ENCODE peak calls at places on chromosomes 11 and 22, in seven cellular contexts. I is A549, P is H1, V is endothelial cell of umbilical vein, R is tibial nerve, X is upper lobe of left lung, H is stomach. Y is an unnamed sample.

GRCh38 chr11:42770444-42771065 is 541.2 kb upstream of the API5 start:
- DNase-seq in I (no peak), P (peak), V (peak), R (no peak), X (no peak), H (no peak), Y (no peak)

GRCh38 chr11:79039122-79039521 is 401.7 kb downstream of the TENM4 start:
- DNase-seq in I (no peak), P (no peak), V (no peak), R (no peak), X (no peak), H (no peak), Y (no peak)

GRCh38 chr11:76599041-76600013 is 71.2 kb downstream of the LRRC32 start:
- DNase-seq in I (no peak), P (no peak), V (no peak), R (no peak), X (no peak), H (no peak), Y (no peak)

GRCh38 chr11:3091081-3091845 is 34.0 kb upstream of the CARS1 start:
- DNase-seq in I (no peak), P (no peak), V (no peak), R (no peak), X (no peak), H (no peak), Y (peak)

GRCh38 chr11:127943763-127944162 is 643.6 kb downstream of the ETS1 start:
- DNase-seq in I (no peak), P (no peak), V (no peak), R (no peak), X (no peak), H (no peak), Y (no peak)

GRCh38 chr11:12137938-12138731 is 27.7 kb downstream of the MICAL2 start:
- DNase-seq in I (no peak), P (no peak), V (peak), R (no peak), X (peak), H (no peak), Y (no peak)

GRCh38 chr22:26684173-26684572 is 26.8 kb downstream of the MIAT start:
- DNase-seq in I (no peak), P (no peak), V (no peak), R (no peak), X (no peak), H (no peak), Y (no peak)

GRCh38 chr11:79616392-79616831 is 175.6 kb upstream of the TENM4 start:
- DNase-seq in I (no peak), P (no peak), V (no peak), R (no peak), X (no peak), H (no peak), Y (no peak)

GRCh38 chr11:3906166-3906565 is 50.7 kb downstream of the STIM1 start:
- DNase-seq in I (peak), P (no peak), V (no peak), R (no peak), X (no peak), H (no peak), Y (no peak)

GRCh38 chr11:10896493-10896892 is 38.6 kb upstream of the ZBED5 start:
- DNase-seq in I (no peak), P (no peak), V (no peak), R (no peak), X (no peak), H (no peak), Y (no peak)

GRCh38 chr11:28797536-28797935 is 689.3 kb downstream of the METTL15 start:
- DNase-seq in I (no peak), P (no peak), V (no peak), R (no peak), X (no peak), H (no peak), Y (no peak)

GRCh38 chr11:72421351-72421750 is 13.0 kb downstream of the CLPB start:
- DNase-seq in I (no peak), P (no peak), V (no peak), R (no peak), X (no peak), H (no peak), Y (no peak)

GRCh38 chr11:27860811-27861210 is 160.6 kb upstream of the BDNF start:
- DNase-seq in I (no peak), P (no peak), V (no peak), R (no peak), X (no peak), H (no peak), Y (no peak)

GRCh38 chr11:120135838-120136237 is 2.1 kb downstream of the TRIM29 start:
- DNase-seq in I (no peak), P (no peak), V (no peak), R (peak), X (peak), H (peak), Y (no peak)

GRCh38 chr11:68968306-68969255 is 12.2 kb downstream of the MRGPRD start:
- DNase-seq in I (no peak), P (no peak), V (no peak), R (no peak), X (no peak), H (no peak), Y (no peak)

GRCh38 chr11:68843703-68844312 is 2.1 kb upstream of the CPT1A start:
- DNase-seq in I (no peak), P (peak), V (no peak), R (no peak), X (peak), H (peak), Y (peak)

GRCh38 chr22:44574057-44574456 is 76.0 kb upstream of the RTL6 start:
- DNase-seq in I (peak), P (no peak), V (peak), R (no peak), X (peak), H (peak), Y (no peak)

GRCh38 chr11:122509899-122510298 is 145.6 kb upstream of the UBASH3B start:
- DNase-seq in I (no peak), P (no peak), V (no peak), R (no peak), X (no peak), H (no peak), Y (no peak)

GRCh38 chr22:29340566-29340965 is 25.1 kb upstream of the RASL10A start:
- DNase-seq in I (no peak), P (no peak), V (no peak), R (no peak), X (no peak), H (no peak), Y (no peak)

GRCh38 chr11:65417221-65417701 is 5.3 kb upstream of the NEAT1 start:
- DNase-seq in I (no peak), P (no peak), V (peak), R (peak), X (peak), H (peak), Y (no peak)

GRCh38 chr11:3056296-3057068 is 741 bp downstream of the CARS1 start:
- DNase-seq in I (no peak), P (no peak), V (peak), R (no peak), X (peak), H (peak), Y (no peak)

GRCh38 chr11:26410967-26411366 is 79.0 kb downstream of the ANO3 start:
- DNase-seq in I (no peak), P (no peak), V (no peak), R (no peak), X (no peak), H (no peak), Y (no peak)

GRCh38 chr11:30143098-30143705 is 87.6 kb upstream of the FSHB start:
- DNase-seq in I (peak), P (no peak), V (peak), R (no peak), X (no peak), H (no peak), Y (no peak)

GRCh38 chr22:32205974-32206773 is 1.3 kb upstream of the RFPL2 start:
- DNase-seq in I (peak), P (no peak), V (no peak), R (no peak), X (no peak), H (no peak), Y (no peak)

GRCh38 chr11:60931897-60932296 is 7.6 kb downstream of the TMEM132A start:
- DNase-seq in I (no peak), P (no peak), V (no peak), R (no peak), X (no peak), H (no peak), Y (no peak)

GRCh38 chr11:3042496-3043314 is 14.5 kb downstream of the CARS1 start:
- DNase-seq in I (no peak), P (no peak), V (no peak), R (no peak), X (no peak), H (no peak), Y (peak)

GRCh38 chr22:49936018-49936972 is 17.9 kb downstream of the CRELD2 start:
- DNase-seq in I (no peak), P (peak), V (peak), R (peak), X (peak), H (peak), Y (peak)

GRCh38 chr22:17802822-17803221 is 28.6 kb upstream of the BID start:
- DNase-seq in I (no peak), P (no peak), V (no peak), R (no peak), X (no peak), H (no peak), Y (no peak)

GRCh38 chr11:64892411-64892831 is 14.0 kb upstream of the EHD1 start:
- DNase-seq in I (no peak), P (no peak), V (no peak), R (no peak), X (no peak), H (no peak), Y (no peak)

GRCh38 chr11:15568440-15568839 is 453.7 kb downstream of the INSC start:
- DNase-seq in I (no peak), P (no peak), V (no peak), R (no peak), X (no peak), H (no peak), Y (no peak)

GRCh38 chr11:10076458-10077141 is 217.4 kb downstream of the SBF2 start:
- DNase-seq in I (peak), P (peak), V (peak), R (no peak), X (peak), H (peak), Y (no peak)

GRCh38 chr22:19871845-19872778 is 17.4 kb upstream of the GNB1L start:
- DNase-seq in I (no peak), P (no peak), V (no peak), R (peak), X (no peak), H (no peak), Y (peak)

GRCh38 chr22:48703265-48703941 is 1124.3 kb downstream of the BRD1 start:
- DNase-seq in I (no peak), P (no peak), V (no peak), R (no peak), X (peak), H (no peak), Y (no peak)
- TF ChIP-seq POLR2A in I (no peak), P (no peak), V (no peak), R (no peak), X (no peak), H (no peak), Y (no peak)

GRCh38 chr11:118569670-118570069 is 2.5 kb upstream of the ARCN1 start:
- DNase-seq in I (no peak), P (no peak), V (no peak), R (no peak), X (no peak), H (no peak), Y (no peak)

GRCh38 chr11:118560806-118561205 is 4.9 kb downstream of the IFT46 start:
- DNase-seq in I (no peak), P (no peak), V (no peak), R (no peak), X (no peak), H (no peak), Y (no peak)

GRCh38 chr11:118570787-118571186 is 1.4 kb upstream of the ARCN1 start:
- DNase-seq in I (no peak), P (no peak), V (no peak), R (no peak), X (no peak), H (no peak), Y (no peak)

GRCh38 chr11:118565062-118565461 is 669 bp downstream of the IFT46 start:
- DNase-seq in I (no peak), P (no peak), V (no peak), R (no peak), X (no peak), H (no peak), Y (no peak)
- H3K4me3 ChIP-seq in I (peak), P (no peak), V (no peak), R (peak), X (no peak), H (peak), Y (peak)

DNA sequence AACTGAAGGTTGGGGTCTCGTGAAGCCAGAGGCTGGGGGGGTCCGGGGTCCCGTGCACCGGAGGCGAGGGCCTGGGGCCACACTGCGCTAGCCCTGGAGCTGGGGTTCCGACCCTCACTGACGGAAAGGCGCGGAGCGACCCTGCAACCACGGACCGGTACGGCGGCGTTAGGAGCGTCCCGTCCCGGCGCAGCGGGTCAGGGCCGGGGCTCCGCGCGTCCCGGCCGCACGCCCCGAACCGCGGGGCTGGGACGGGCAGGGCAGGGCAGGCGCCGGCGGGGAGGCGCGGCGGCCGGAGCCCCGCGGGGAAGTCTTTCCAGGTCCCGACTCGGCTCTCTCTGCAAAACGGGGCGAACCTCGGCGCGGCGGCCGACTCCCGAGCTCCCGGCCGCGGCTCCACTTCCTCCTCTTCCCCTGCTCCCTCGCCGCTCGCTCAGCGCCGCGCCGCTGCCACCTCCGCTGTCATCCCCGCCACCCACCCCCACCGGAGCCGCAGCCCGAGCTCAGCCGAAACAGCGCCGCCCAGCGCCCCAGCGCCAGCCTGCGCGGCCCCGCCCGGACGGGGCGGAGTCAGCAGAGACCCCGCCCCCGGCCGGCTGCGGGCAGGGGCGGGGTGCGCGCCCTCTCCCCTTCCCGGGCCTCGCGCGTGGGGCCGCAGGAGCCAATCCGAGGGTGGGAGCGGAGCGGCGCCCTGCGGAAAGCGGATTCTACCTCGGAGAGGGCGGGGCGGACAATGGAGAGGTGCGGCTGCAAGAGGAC is at the start of gene GDPD5:
- DNase-seq in I (peak), P (peak), V (peak), R (peak), X (peak), H (peak), Y (peak)
- TF ChIP-seq POLR2A in I (peak), P (no peak), V (peak), R (peak), X (no peak), H (no peak), Y (peak)

GRCh38 chr11:111745719-111746504 is 20.3 kb downstream of the PPP2R1B start:
- DNase-seq in I (no peak), P (no peak), V (no peak), R (no peak), X (no peak), H (no peak), Y (no peak)
- H3K4me3 ChIP-seq in I (no peak), P (no peak), V (no peak), R (no peak), X (no peak), H (no peak), Y (no peak)

DNA sequence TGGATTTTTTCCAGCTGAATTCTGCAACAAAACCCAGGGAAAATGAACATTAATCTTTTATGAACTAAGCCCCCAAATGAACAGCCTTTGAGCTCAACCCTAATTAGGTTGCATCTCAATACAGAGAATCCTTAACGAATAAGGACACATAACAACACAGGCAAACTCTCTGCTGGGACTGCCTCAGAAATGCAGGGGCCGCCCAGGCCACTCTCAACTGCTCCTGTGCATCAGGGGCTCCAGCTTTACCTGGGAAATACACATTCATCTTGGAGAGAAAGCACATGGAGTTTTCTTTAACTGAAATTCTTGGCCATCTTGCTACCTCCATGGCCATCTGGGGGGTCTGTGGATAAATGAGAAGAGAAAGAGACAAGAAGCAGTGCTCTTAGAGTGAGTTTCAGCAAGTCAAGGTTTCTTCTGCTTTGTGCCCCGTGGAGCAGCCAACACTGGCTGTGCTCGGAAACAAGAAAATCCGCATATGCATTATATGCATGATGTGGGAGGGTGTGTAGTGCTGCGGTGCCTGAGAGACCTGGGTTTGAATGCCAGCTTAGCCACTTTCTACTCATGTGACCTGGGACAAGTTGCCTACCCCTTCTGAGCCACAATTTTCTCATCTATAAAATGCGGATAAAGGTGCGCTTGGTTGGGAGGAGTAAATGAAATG is 81.9 kb upstream of the RCN1 start:
- DNase-seq in I (no peak), P (no peak), V (no peak), R (no peak), X (no peak), H (no peak), Y (no peak)
- TF ChIP-seq POLR2A in I (no peak), P (no peak), V (no peak), R (no peak), X (no peak), H (no peak), Y (no peak)

DNA sequence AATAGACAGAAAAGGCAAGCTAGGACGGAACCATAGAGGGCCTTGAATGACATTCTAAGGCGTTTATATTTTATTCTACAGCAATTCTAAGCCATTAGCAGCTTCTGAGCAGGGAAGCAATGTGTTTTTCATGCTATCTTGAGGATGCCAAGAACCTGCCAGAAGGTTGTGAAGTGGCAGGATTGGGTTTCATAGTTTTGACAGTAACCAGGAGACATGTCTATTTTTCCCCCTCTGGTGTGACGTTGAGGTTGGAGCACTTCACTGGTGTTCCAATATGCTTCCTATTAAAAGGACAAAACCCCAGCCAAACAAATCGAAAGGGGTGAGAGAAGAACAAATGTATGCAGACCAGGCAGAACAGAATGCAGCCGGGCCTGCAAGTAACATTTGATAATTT is 148.2 kb downstream of the SPATA19 start:
- DNase-seq in I (no peak), P (no peak), V (no peak), R (no peak), X (no peak), H (no peak), Y (peak)
- H3K4me3 ChIP-seq in I (no peak), P (no peak), V (no peak), R (no peak), X (no peak), H (no peak), Y (no peak)

GRCh38 chr11:125164422-125165110 is at the start of gene PKNOX2:
- DNase-seq in I (peak), P (no peak), V (peak), R (peak), X (peak), H (peak), Y (peak)
- TF ChIP-seq POLR2A in I (no peak), P (no peak), V (no peak), R (no peak), X (no peak), H (no peak), Y (peak)

GRCh38 chr22:39282642-39283311 is 36.6 kb downstream of the RPL3 start:
- DNase-seq in I (no peak), P (no peak), V (peak), R (no peak), X (peak), H (no peak), Y (peak)

GRCh38 chr22:39283312-39284141 is 35.9 kb downstream of the RPL3 start:
- DNase-seq in I (no peak), P (no peak), V (peak), R (no peak), X (peak), H (peak), Y (peak)

GRCh38 chr22:39284983-39285382 is 34.4 kb downstream of the RPL3 start:
- DNase-seq in I (no peak), P (no peak), V (no peak), R (no peak), X (no peak), H (no peak), Y (no peak)

GRCh38 chr22:39287076-39287743 is 32.2 kb downstream of the RPL3 start:
- DNase-seq in I (no peak), P (no peak), V (peak), R (no peak), X (peak), H (no peak), Y (no peak)

GRCh38 chr22:39284142-39284980 is 35.1 kb downstream of the RPL3 start:
- DNase-seq in I (no peak), P (no peak), V (no peak), R (no peak), X (no peak), H (no peak), Y (no peak)
- H3K4me3 ChIP-seq in I (no peak), P (no peak), V (no peak), R (no peak), X (no peak), H (no peak), Y (no peak)

GRCh38 chr11:115617767-115618166 is 113.6 kb upstream of the CADM1 start:
- DNase-seq in I (no peak), P (no peak), V (no peak), R (no peak), X (no peak), H (no peak), Y (no peak)
- TF ChIP-seq POLR2A in I (no peak), P (no peak), V (no peak), R (no peak), X (no peak), H (no peak), Y (no peak)

GRCh38 chr22:36331306-36331911 is 56.4 kb downstream of the MYH9 start:
- DNase-seq in I (peak), P (peak), V (peak), R (no peak), X (peak), H (peak), Y (peak)
- H3K4me3 ChIP-seq in I (no peak), P (no peak), V (no peak), R (no peak), X (no peak), H (no peak), Y (peak)

Y was measured in gastrocnemius medialis.